ENCODE peak calls at places on chromosomes 12 and 14, in six cellular contexts. One of them, this sample, is unnamed. For H3K4me1, the result is how much of the 10 kb centered on the place peaks cover.

GRCh38 chr12:124753993-124754392 is 109.7 kb downstream of the SCARB1 start:
- DNase-seq in heart left ventricle: no peak
- DNase-seq in kidney: no peak
- DNase-seq in tibial artery: no peak
- DNase-seq in adrenal gland: no peak
- DNase-seq in Panc1: no peak
- DNase-seq in this sample: no peak

GRCh38 chr14:71592361-71592760 is 339.9 kb upstream of the RGS6 start:
- DNase-seq in tibial artery: no peak
- DNase-seq in kidney: no peak
- DNase-seq in heart left ventricle: no peak
- DNase-seq in adrenal gland: no peak
- DNase-seq in Panc1: no peak
- DNase-seq in this sample: no peak

GRCh38 chr12:65098364-65098763 is 22.7 kb downstream of the WIF1 start:
- DNase-seq in tibial artery: no peak
- DNase-seq in heart left ventricle: no peak
- DNase-seq in adrenal gland: no peak
- DNase-seq in kidney: no peak
- DNase-seq in Panc1: no peak
- DNase-seq in this sample: no peak

GRCh38 chr14:36221097-36221496 is 44.6 kb upstream of the PTCSC3 start:
- DNase-seq in heart left ventricle: no peak
- DNase-seq in kidney: no peak
- DNase-seq in Panc1: no peak
- DNase-seq in adrenal gland: no peak
- DNase-seq in tibial artery: no peak
- DNase-seq in this sample: no peak

GRCh38 chr14:64718762-64719161 is 14.5 kb downstream of the PLEKHG3 start:
- DNase-seq in heart left ventricle: peak
- DNase-seq in Panc1: no peak
- DNase-seq in adrenal gland: no peak
- DNase-seq in tibial artery: peak
- DNase-seq in kidney: no peak
- DNase-seq in this sample: no peak

GRCh38 chr12:15979096-15980091 is 68.3 kb downstream of the DERA start:
- DNase-seq in kidney: no peak
- DNase-seq in adrenal gland: no peak
- DNase-seq in tibial artery: no peak
- DNase-seq in Panc1: no peak
- DNase-seq in heart left ventricle: no peak
- DNase-seq in this sample: no peak

GRCh38 chr14:95460647-95461478 is 55.6 kb downstream of the SYNE3 start:
- DNase-seq in adrenal gland: no peak
- DNase-seq in heart left ventricle: no peak
- DNase-seq in kidney: peak
- DNase-seq in Panc1: no peak
- DNase-seq in tibial artery: no peak
- DNase-seq in this sample: no peak

GRCh38 chr14:31530136-31530535 is 31.1 kb upstream of the NUBPL start:
- DNase-seq in heart left ventricle: no peak
- DNase-seq in adrenal gland: no peak
- DNase-seq in kidney: no peak
- DNase-seq in Panc1: no peak
- DNase-seq in tibial artery: no peak
- DNase-seq in this sample: no peak

GRCh38 chr14:60721331-60722162 is 2.6 kb downstream of the SIX4 start:
- DNase-seq in heart left ventricle: peak
- DNase-seq in kidney: peak
- DNase-seq in Panc1: no peak
- DNase-seq in tibial artery: peak
- DNase-seq in adrenal gland: peak
- DNase-seq in this sample: no peak

GRCh38 chr12:50618864-50619609 is 114.3 kb downstream of the DIP2B start:
- DNase-seq in adrenal gland: peak
- DNase-seq in heart left ventricle: no peak
- DNase-seq in kidney: no peak
- DNase-seq in tibial artery: no peak
- DNase-seq in Panc1: peak
- DNase-seq in this sample: no peak

GRCh38 chr12:113676117-113676516 is 204.4 kb upstream of the LHX5 start:
- DNase-seq in Panc1: no peak
- DNase-seq in tibial artery: no peak
- DNase-seq in kidney: no peak
- DNase-seq in heart left ventricle: no peak
- DNase-seq in adrenal gland: no peak
- DNase-seq in this sample: no peak

GRCh38 chr12:110782922-110783321 is 40.2 kb upstream of the PPP1CC start:
- DNase-seq in adrenal gland: no peak
- DNase-seq in tibial artery: no peak
- DNase-seq in Panc1: no peak
- DNase-seq in heart left ventricle: no peak
- DNase-seq in kidney: no peak
- DNase-seq in this sample: no peak

GRCh38 chr14:55851961-55852360 is 266.2 kb upstream of the PELI2 start:
- DNase-seq in tibial artery: no peak
- DNase-seq in kidney: no peak
- DNase-seq in heart left ventricle: peak
- DNase-seq in adrenal gland: no peak
- DNase-seq in Panc1: no peak
- DNase-seq in this sample: no peak

GRCh38 chr14:94050231-94050880 is 24.2 kb downstream of the OTUB2 start:
- DNase-seq in tibial artery: peak
- DNase-seq in Panc1: no peak
- DNase-seq in kidney: no peak
- DNase-seq in heart left ventricle: peak
- DNase-seq in adrenal gland: peak
- DNase-seq in this sample: peak

GRCh38 chr14:88005978-88006851 is 1.3 kb downstream of the GPR65 start:
- DNase-seq in adrenal gland: peak
- DNase-seq in tibial artery: no peak
- DNase-seq in Panc1: no peak
- DNase-seq in heart left ventricle: no peak
- DNase-seq in kidney: no peak
- DNase-seq in this sample: no peak

GRCh38 chr12:113955109-113955970 is 10.8 kb downstream of the RBM19 start:
- DNase-seq in adrenal gland: no peak
- DNase-seq in tibial artery: no peak
- DNase-seq in heart left ventricle: no peak
- DNase-seq in Panc1: no peak
- DNase-seq in kidney: no peak
- DNase-seq in this sample: no peak

GRCh38 chr12:94777936-94778335 is 127.6 kb upstream of the TMCC3 start:
- DNase-seq in heart left ventricle: no peak
- DNase-seq in adrenal gland: no peak
- DNase-seq in Panc1: no peak
- DNase-seq in tibial artery: no peak
- DNase-seq in kidney: no peak
- DNase-seq in this sample: no peak

GRCh38 chr12:10018390-10018789 is 8.0 kb downstream of the CLEC12B start:
- DNase-seq in adrenal gland: no peak
- DNase-seq in heart left ventricle: no peak
- DNase-seq in Panc1: no peak
- DNase-seq in kidney: no peak
- DNase-seq in tibial artery: no peak
- DNase-seq in this sample: no peak

GRCh38 chr12:85279449-85280137 is 427 bp upstream of the ALX1 start:
- DNase-seq in kidney: peak
- DNase-seq in heart left ventricle: no peak
- DNase-seq in Panc1: no peak
- DNase-seq in tibial artery: no peak
- DNase-seq in adrenal gland: no peak
- DNase-seq in this sample: no peak

GRCh38 chr14:91231446-91231845 is 13.1 kb downstream of the GPR68 start:
- DNase-seq in tibial artery: no peak
- DNase-seq in adrenal gland: no peak
- DNase-seq in Panc1: no peak
- DNase-seq in heart left ventricle: no peak
- DNase-seq in kidney: no peak
- DNase-seq in this sample: no peak

GRCh38 chr12:75853621-75854020 is 178.0 kb downstream of the PHLDA1 start:
- DNase-seq in kidney: no peak
- DNase-seq in Panc1: no peak
- DNase-seq in tibial artery: no peak
- DNase-seq in heart left ventricle: no peak
- DNase-seq in adrenal gland: no peak
- DNase-seq in this sample: no peak

GRCh38 chr14:49240383-49240782 is 345.8 kb downstream of the RPS29 start:
- DNase-seq in adrenal gland: no peak
- DNase-seq in tibial artery: no peak
- DNase-seq in Panc1: no peak
- DNase-seq in heart left ventricle: no peak
- DNase-seq in kidney: no peak
- DNase-seq in this sample: no peak

GRCh38 chr12:75564821-75565220 is 53.4 kb upstream of the KRR1 start:
- DNase-seq in adrenal gland: no peak
- DNase-seq in kidney: no peak
- DNase-seq in Panc1: no peak
- DNase-seq in tibial artery: no peak
- DNase-seq in heart left ventricle: no peak
- DNase-seq in this sample: no peak

GRCh38 chr12:112906712-112907414 is at the start of gene OAS1:
- DNase-seq in adrenal gland: peak
- DNase-seq in tibial artery: no peak
- DNase-seq in kidney: no peak
- DNase-seq in Panc1: no peak
- DNase-seq in heart left ventricle: peak
- DNase-seq in this sample: no peak

GRCh38 chr14:20247651-20248246 is 8.7 kb downstream of the OR11H4 start:
- DNase-seq in adrenal gland: no peak
- DNase-seq in heart left ventricle: no peak
- DNase-seq in Panc1: no peak
- DNase-seq in tibial artery: no peak
- DNase-seq in kidney: no peak
- DNase-seq in this sample: no peak

GRCh38 chr12:90024261-90024660 is 315.6 kb upstream of the ATP2B1 start:
- DNase-seq in tibial artery: no peak
- DNase-seq in adrenal gland: no peak
- DNase-seq in kidney: no peak
- DNase-seq in heart left ventricle: no peak
- DNase-seq in Panc1: no peak
- DNase-seq in this sample: no peak

GRCh38 chr14:98233656-98234055 is 1038.3 kb downstream of the BCL11B start:
- DNase-seq in kidney: no peak
- DNase-seq in Panc1: no peak
- DNase-seq in tibial artery: no peak
- DNase-seq in heart left ventricle: no peak
- DNase-seq in adrenal gland: no peak
- DNase-seq in this sample: no peak

GRCh38 chr12:54432815-54433164 is 13.7 kb upstream of the ITGA5 start:
- DNase-seq in tibial artery: no peak
- DNase-seq in adrenal gland: no peak
- DNase-seq in Panc1: no peak
- DNase-seq in heart left ventricle: peak
- DNase-seq in kidney: no peak
- DNase-seq in this sample: no peak

DNA sequence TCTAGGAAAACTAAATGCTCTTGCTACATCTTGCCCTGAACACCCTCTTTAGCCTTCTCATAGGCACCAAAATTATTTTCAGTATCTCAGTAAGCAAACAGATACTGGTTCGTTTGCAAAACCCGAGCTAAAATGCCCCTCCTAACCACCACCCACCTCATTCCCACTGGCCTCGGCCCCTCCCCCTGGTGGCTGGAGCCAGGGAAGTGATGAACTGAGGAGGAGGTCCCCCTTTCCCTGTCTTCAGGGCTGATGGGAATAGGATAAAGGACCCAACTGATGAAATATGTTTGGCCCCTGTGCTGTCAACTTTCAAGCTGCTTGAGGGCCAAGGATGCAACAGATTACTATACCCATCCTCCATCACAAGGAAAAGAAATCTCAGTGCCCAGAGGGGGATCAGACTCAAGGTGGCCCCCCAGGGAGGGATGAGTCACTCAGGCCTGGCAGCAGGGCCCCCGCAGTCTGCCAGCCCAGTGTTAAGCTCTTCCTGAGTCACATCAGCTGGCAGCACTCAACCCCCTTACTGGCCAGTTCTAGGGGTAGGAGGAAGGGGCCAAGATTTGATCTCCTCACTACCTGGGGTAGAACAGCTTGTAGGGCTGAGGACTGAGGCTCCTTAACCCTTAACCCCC is 1.7 kb downstream of the ANKRD52 start:
- DNase-seq in heart left ventricle: peak
- DNase-seq in adrenal gland: peak
- DNase-seq in kidney: no peak
- DNase-seq in Panc1: no peak
- DNase-seq in tibial artery: no peak
- DNase-seq in this sample: no peak
- TF ChIP-seq CTCF in heart left ventricle: no peak
- TF ChIP-seq CTCF in adrenal gland: no peak
- TF ChIP-seq CTCF in kidney: no peak
- TF ChIP-seq CTCF in Panc1: no peak
- TF ChIP-seq CTCF in tibial artery: no peak
- TF ChIP-seq CTCF in this sample: no peak

GRCh38 chr12:106123551-106123991 is 15.2 kb downstream of the NUAK1 start:
- DNase-seq in Panc1: no peak
- DNase-seq in adrenal gland: peak
- DNase-seq in kidney: peak
- DNase-seq in tibial artery: peak
- DNase-seq in heart left ventricle: peak
- DNase-seq in this sample: no peak
- H3K4me1 ChIP-seq in Panc1: half or more
- H3K4me1 ChIP-seq in adrenal gland: under half
- H3K4me1 ChIP-seq in kidney: under half
- H3K4me1 ChIP-seq in tibial artery: half or more
- H3K4me1 ChIP-seq in heart left ventricle: half or more
- H3K4me1 ChIP-seq in this sample: half or more

GRCh38 chr12:103799504-103800251 is 41.4 kb downstream of the NT5DC3 start:
- DNase-seq in adrenal gland: peak
- DNase-seq in Panc1: no peak
- DNase-seq in heart left ventricle: no peak
- DNase-seq in tibial artery: no peak
- DNase-seq in kidney: no peak
- DNase-seq in this sample: no peak

GRCh38 chr12:103798586-103798985 is 42.4 kb downstream of the NT5DC3 start:
- DNase-seq in tibial artery: no peak
- DNase-seq in kidney: no peak
- DNase-seq in Panc1: no peak
- DNase-seq in heart left ventricle: no peak
- DNase-seq in adrenal gland: no peak
- DNase-seq in this sample: no peak

GRCh38 chr12:103802586-103802886 is 38.5 kb downstream of the NT5DC3 start:
- DNase-seq in tibial artery: no peak
- DNase-seq in heart left ventricle: no peak
- DNase-seq in adrenal gland: no peak
- DNase-seq in Panc1: no peak
- DNase-seq in kidney: no peak
- DNase-seq in this sample: no peak

GRCh38 chr12:103801709-103802585 is 39.1 kb downstream of the NT5DC3 start:
- DNase-seq in tibial artery: no peak
- DNase-seq in heart left ventricle: no peak
- DNase-seq in Panc1: no peak
- DNase-seq in adrenal gland: no peak
- DNase-seq in kidney: no peak
- DNase-seq in this sample: no peak

GRCh38 chr12:103800252-103800771 is 40.7 kb downstream of the NT5DC3 start:
- DNase-seq in tibial artery: peak
- DNase-seq in Panc1: no peak
- DNase-seq in kidney: peak
- DNase-seq in heart left ventricle: peak
- DNase-seq in adrenal gland: peak
- DNase-seq in this sample: peak
- H3K27ac ChIP-seq in tibial artery: peak
- H3K27ac ChIP-seq in Panc1: no peak
- H3K27ac ChIP-seq in kidney: no peak
- H3K27ac ChIP-seq in heart left ventricle: no peak
- H3K27ac ChIP-seq in adrenal gland: peak
- H3K27ac ChIP-seq in this sample: peak

GRCh38 chr12:78096909-78097597 is 266.4 kb downstream of the NAV3 start:
- DNase-seq in heart left ventricle: no peak
- DNase-seq in tibial artery: no peak
- DNase-seq in adrenal gland: peak
- DNase-seq in kidney: no peak
- DNase-seq in Panc1: no peak
- DNase-seq in this sample: no peak
- TF ChIP-seq CTCF in heart left ventricle: no peak
- TF ChIP-seq CTCF in tibial artery: no peak
- TF ChIP-seq CTCF in adrenal gland: no peak
- TF ChIP-seq CTCF in kidney: no peak
- TF ChIP-seq CTCF in Panc1: no peak
- TF ChIP-seq CTCF in this sample: no peak